ENCODE peak calls at places on chromosomes 5 and 9, in six cellular contexts. H is cardiac muscle cell, S is mammary epithelial cell, F is Peyer's patch, N is right lobe of liver, P is body of pancreas. Z is an unnamed sample.

GRCh38 chr5:92559331-92559730 is 1021.7 kb downstream of the NR2F1-AS1 start:
- DNase-seq in S (no peak), H (no peak), N (no peak), F (no peak), P (no peak), Z (no peak)

GRCh38 chr5:74212336-74212735 is 428.2 kb downstream of the ENC1 start:
- DNase-seq in S (no peak), F (no peak), P (peak; percentile 43), N (no peak), H (peak; percentile 20), Z (no peak)

GRCh38 chr9:77158772-77159513 is 18.4 kb upstream of the VPS13A start:
- DNase-seq in N (no peak), P (no peak), S (peak; percentile 88), F (no peak), H (no peak), Z (no peak)

GRCh38 chr5:60382761-60383160 is 317.2 kb downstream of the DEPDC1B start:
- DNase-seq in S (peak; percentile 29), H (peak; percentile 11), F (no peak), P (peak; percentile 25), N (no peak), Z (no peak)

GRCh38 chr9:21933865-21934264 is 60.3 kb downstream of the CDKN2A start:
- DNase-seq in H (no peak), S (peak; percentile 55), N (no peak), P (no peak), F (no peak), Z (no peak)

GRCh38 chr5:385321-385720 is 57.7 kb upstream of the EXOC3 start:
- DNase-seq in H (no peak), S (no peak), N (no peak), P (no peak), F (no peak), Z (peak; percentile 9)

GRCh38 chr5:99104538-99105132 is 175.8 kb upstream of the CHD1 start:
- DNase-seq in N (no peak), P (no peak), F (no peak), S (peak; percentile 4), H (peak; percentile 62), Z (no peak)

GRCh38 chr5:169591636-169592035 is 8.1 kb downstream of the SPDL1 start:
- DNase-seq in P (no peak), H (no peak), N (no peak), F (no peak), S (no peak), Z (no peak)

GRCh38 chr9:127608104-127608966 is 3.7 kb upstream of the STXBP1 start:
- DNase-seq in F (peak; percentile 71), N (peak; percentile 67), S (peak; percentile 74), P (peak; percentile 87), H (peak; percentile 94), Z (peak; percentile 90)

GRCh38 chr5:54881286-54882005 is 103.9 kb downstream of the ESM1 start:
- DNase-seq in S (peak; percentile 87), H (no peak), F (no peak), N (no peak), P (no peak), Z (no peak)

GRCh38 chr5:148145916-148146315 is 22.4 kb upstream of the SPINK14 start:
- DNase-seq in S (peak; percentile 81), H (peak; percentile 12), P (peak; percentile 74), N (no peak), F (no peak), Z (peak; percentile 77)

GRCh38 chr5:169162407-169162806 is 138.5 kb downstream of the SLIT3 start:
- DNase-seq in N (no peak), S (peak; percentile 60), P (no peak), F (no peak), H (no peak), Z (no peak)

GRCh38 chr9:136840877-136841645 is 1.2 kb upstream of the AJM1 start:
- DNase-seq in P (peak; percentile 95), N (peak; percentile 95), S (peak; percentile 35), F (no peak), H (peak; percentile 84), Z (no peak)

GRCh38 chr9:126239515-126239914 is 87.1 kb upstream of the MVB12B start:
- DNase-seq in P (no peak), N (no peak), H (no peak), F (no peak), S (no peak), Z (no peak)

GRCh38 chr9:104991144-104991953 is 63.4 kb upstream of the ABCA1 start:
- DNase-seq in S (peak; percentile 78), H (peak; percentile 91), F (peak; percentile 90), P (peak; percentile 94), N (peak; percentile 96), Z (peak; percentile 76)

GRCh38 chr5:1709186-1709803 is 90.3 kb downstream of the MRPL36 start:
- DNase-seq in S (no peak), H (peak; percentile 36), N (no peak), P (no peak), F (no peak), Z (no peak)

GRCh38 chr9:133532937-133533668 is 1.4 kb upstream of the ADAMTSL2 start:
- DNase-seq in H (peak; percentile 68), F (peak; percentile 44), N (peak; percentile 78), S (peak; percentile 20), P (peak; percentile 70), Z (no peak)

GRCh38 chr5:165996484-165996883 is 2295.0 kb upstream of the WWC1 start:
- DNase-seq in F (no peak), S (no peak), N (no peak), H (peak; percentile 9), P (no peak), Z (no peak)

GRCh38 chr5:92374859-92375258 is 991.7 kb upstream of the ARRDC3 start:
- DNase-seq in H (no peak), S (no peak), N (peak; percentile 49), F (no peak), P (no peak), Z (no peak)

GRCh38 chr9:34454571-34455065 is 3.8 kb downstream of the FAM219A start:
- DNase-seq in S (peak; percentile 80), P (no peak), H (no peak), N (no peak), F (no peak), Z (no peak)

GRCh38 chr9:88090151-88090581 is 48.1 kb downstream of the SPATA31C2 start:
- DNase-seq in P (peak; percentile 43), N (peak; percentile 60), F (no peak), H (peak; percentile 66), S (no peak), Z (no peak)

GRCh38 chr5:29304555-29304954 is 1888.9 kb upstream of the CDH6 start:
- DNase-seq in S (no peak), N (no peak), F (no peak), P (no peak), H (no peak), Z (no peak)

GRCh38 chr9:85038061-85038460 is 368.5 kb downstream of the NTRK2 start:
- DNase-seq in H (no peak), N (no peak), S (no peak), F (no peak), P (no peak), Z (no peak)

GRCh38 chr5:146026307-146027010 is 78.9 kb downstream of the PLAC8L1 start:
- DNase-seq in P (no peak), S (no peak), N (no peak), H (no peak), F (no peak), Z (no peak)

GRCh38 chr9:99114049-99114440 is 9.1 kb downstream of the TGFBR1 start:
- DNase-seq in P (no peak), S (no peak), H (no peak), F (no peak), N (no peak), Z (no peak)

GRCh38 chr9:18059043-18059442 is 414.9 kb upstream of the ADAMTSL1 start:
- DNase-seq in S (no peak), F (no peak), H (no peak), N (no peak), P (no peak), Z (no peak)

GRCh38 chr9:38359297-38359653 is 33.2 kb upstream of the ALDH1B1 start:
- DNase-seq in H (no peak), F (no peak), S (no peak), P (no peak), N (no peak), Z (peak; percentile 2)

GRCh38 chr5:173451031-173451430 is 122.8 kb upstream of the STC2 start:
- DNase-seq in S (no peak), P (peak; percentile 42), H (no peak), N (no peak), F (no peak), Z (no peak)

GRCh38 chr5:36722913-36723312 is 116.5 kb downstream of the SLC1A3 start:
- DNase-seq in H (no peak), P (no peak), S (no peak), N (no peak), F (peak; percentile 24), Z (no peak)

GRCh38 chr9:35114921-35115341 is 731 bp downstream of the ATOSB start:
- DNase-seq in H (peak; percentile 45), N (peak; percentile 80), S (peak; percentile 59), F (peak; percentile 72), P (peak; percentile 50), Z (no peak)

GRCh38 chr9:133580416-133580738 is 28.8 kb downstream of the FAM163B start:
- DNase-seq in N (no peak), S (no peak), H (no peak), F (no peak), P (no peak), Z (no peak)

GRCh38 chr9:109907810-109908458 is 127.9 kb downstream of the PALM2AKAP2 start:
- DNase-seq in P (no peak), S (no peak), H (no peak), F (no peak), N (no peak), Z (no peak)

GRCh38 chr9:109908459-109909390 is 128.7 kb downstream of the PALM2AKAP2 start:
- DNase-seq in F (peak; percentile 57), N (no peak), S (no peak), P (no peak), H (no peak), Z (no peak)

GRCh38 chr9:109905472-109905871 is 125.5 kb downstream of the PALM2AKAP2 start:
- DNase-seq in N (no peak), F (no peak), H (no peak), P (no peak), S (no peak), Z (no peak)

GRCh38 chr9:109907400-109907799 is 127.4 kb downstream of the PALM2AKAP2 start:
- DNase-seq in F (peak; percentile 64), S (no peak), H (no peak), N (no peak), P (no peak), Z (no peak)

GRCh38 chr9:109906766-109907382 is 126.9 kb downstream of the PALM2AKAP2 start:
- DNase-seq in N (no peak), F (no peak), H (peak; percentile 55), P (no peak), S (no peak), Z (no peak)
- H3K4me3 ChIP-seq in N (no peak overlapping the region), F (no peak overlapping the region), H (no peak overlapping the region), P (no peak overlapping the region), S (no peak overlapping the region), Z (no peak overlapping the region)

GRCh38 chr5:159286420-159287035 is 23.4 kb downstream of the UBLCP1 start:
- DNase-seq in H (peak; percentile 48), P (no peak), S (peak; percentile 35), F (no peak), N (no peak), Z (no peak)
- TF ChIP-seq CTCF in H (peak; percentile 43), P (peak; percentile 38), S (peak; percentile 57), F (peak; percentile 33), N (peak; percentile 44), Z (peak; percentile 89)

GRCh38 chr5:139642891-139643871 is 5.0 kb upstream of the CXXC5 start:
- DNase-seq in H (no peak), S (no peak), F (peak; percentile 8), N (peak; percentile 95), P (peak; percentile 93), Z (peak; percentile 60)
- H3K4me1 ChIP-seq in H (peaks cover 15% of the 10 kb centered on the region), S (peaks cover 5% of the 10 kb centered on the region), F (peaks cover 53% of the 10 kb centered on the region), N (peaks cover 61% of the 10 kb centered on the region), P (peaks cover 79% of the 10 kb centered on the region), Z (no peaks in the 10 kb centered on the region)

GRCh38 chr9:90394866-90395265 is 247.8 kb downstream of the DIRAS2 start:
- DNase-seq in S (no peak), F (no peak), N (no peak), P (no peak), H (no peak), Z (no peak)
- H3K4me3 ChIP-seq in S (no peak overlapping the region), F (no peak overlapping the region), N (no peak overlapping the region), P (no peak overlapping the region), H (no peak overlapping the region), Z (no peak overlapping the region)

Z was measured in RWPE2.